ENCODE peak calls at places on chromosomes 11 and 22, in seven cellular contexts. D is AG10803; R is stimulated activated CD8-positive, alpha-beta memory T cell treated with anti-CD3 and anti-CD28 coated beads, Interleukin-4, amount 100 ng/mL, for 1 hour; K is Calu3; F is epithelial cell of prostate; G is effector memory CD4-positive, alpha-beta T cell; U is amniotic stem cell. J is an unnamed sample.

GRCh38 chr11:115665345-115665901 is 161.2 kb upstream of the CADM1 start:
- DNase-seq in D (no peak), R (no peak), K (no peak), F (no peak), G (no peak), U (no peak), J (no peak)

GRCh38 chr22:37163618-37164534 is 14.2 kb upstream of the IL2RB start:
- DNase-seq in D (no peak), R (no peak), K (no peak), F (no peak), G (no peak), U (no peak), J (no peak)

GRCh38 chr22:44402196-44403111 is 89.7 kb upstream of the SHISAL1 start:
- DNase-seq in D (no peak), R (no peak), K (no peak), F (no peak), G (no peak), U (no peak), J (no peak)

GRCh38 chr11:56977324-56977723 is 11.4 kb upstream of the OR5AK2 start:
- DNase-seq in D (no peak), R (no peak), K (no peak), F (no peak), G (no peak), U (no peak), J (no peak)

GRCh38 chr11:65478411-65479183 is 20.2 kb upstream of the MALAT1 start:
- DNase-seq in D (peak; percentile 67), R (no peak), K (no peak), F (no peak), G (no peak), U (no peak), J (peak; percentile 49)

GRCh38 chr11:12453243-12453642 is 75.9 kb downstream of the PARVA start:
- DNase-seq in D (no peak), R (no peak), K (no peak), F (no peak), G (no peak), U (no peak), J (no peak)

GRCh38 chr22:20182378-20182777 is 31.5 kb upstream of the CCDC188 start:
- DNase-seq in D (no peak), R (no peak), K (no peak), F (no peak), G (no peak), U (no peak), J (no peak)

GRCh38 chr22:31089101-31090100 is 8.3 kb downstream of the SMTN start:
- DNase-seq in D (no peak), R (no peak), K (peak; percentile 52), F (no peak), G (no peak), U (no peak), J (peak; percentile 67)

GRCh38 chr11:91178366-91178765 is 955.5 kb upstream of the CHORDC1 start:
- DNase-seq in D (no peak), R (no peak), K (no peak), F (no peak), G (no peak), U (no peak), J (no peak)